ENCODE peak calls at places on chromosomes 7 and 10, in nine cellular contexts. One of them, this sample, is unnamed.
A peak's percentile ranks its signal among the peaks of the same experiment; 100 is the strongest.

GRCh38 chr10:131651674-131652093 is 249.1 kb upstream of the PPP2R2D start:
- DNase-seq in AG09309: no peak
- DNase-seq in adrenal gland: no peak
- DNase-seq in epithelial cell of esophagus: no peak
- DNase-seq in fibroblast of the conjunctiva: no peak
- DNase-seq in anterior cingulate cortex: no peak
- DNase-seq in activated CD4-positive, alpha-beta T cell treated with anti-CD3 and anti-CD28 coated beads, Interleukin-2, amount 50 U/mL, for 48 hours: no peak
- DNase-seq in left colon: no peak
- DNase-seq in H54: no peak
- DNase-seq in this sample: no peak

GRCh38 chr10:99733366-99733765 is 1.3 kb downstream of the CUTC start:
- DNase-seq in AG09309: no peak
- DNase-seq in adrenal gland: no peak
- DNase-seq in epithelial cell of esophagus: peak; percentile 30
- DNase-seq in fibroblast of the conjunctiva: no peak
- DNase-seq in anterior cingulate cortex: no peak
- DNase-seq in activated CD4-positive, alpha-beta T cell treated with anti-CD3 and anti-CD28 coated beads, Interleukin-2, amount 50 U/mL, for 48 hours: no peak
- DNase-seq in left colon: no peak
- DNase-seq in H54: no peak
- DNase-seq in this sample: no peak

GRCh38 chr7:42197391-42197790 is 39.6 kb downstream of the GLI3 start:
- DNase-seq in AG09309: peak; percentile 78
- DNase-seq in adrenal gland: no peak
- DNase-seq in epithelial cell of esophagus: peak; percentile 40
- DNase-seq in fibroblast of the conjunctiva: no peak
- DNase-seq in anterior cingulate cortex: no peak
- DNase-seq in activated CD4-positive, alpha-beta T cell treated with anti-CD3 and anti-CD28 coated beads, Interleukin-2, amount 50 U/mL, for 48 hours: no peak
- DNase-seq in left colon: no peak
- DNase-seq in H54: no peak
- DNase-seq in this sample: no peak

GRCh38 chr10:33455029-33455428 is 120.6 kb upstream of the NRP1 start:
- DNase-seq in AG09309: no peak
- DNase-seq in adrenal gland: no peak
- DNase-seq in epithelial cell of esophagus: no peak
- DNase-seq in fibroblast of the conjunctiva: no peak
- DNase-seq in anterior cingulate cortex: no peak
- DNase-seq in activated CD4-positive, alpha-beta T cell treated with anti-CD3 and anti-CD28 coated beads, Interleukin-2, amount 50 U/mL, for 48 hours: no peak
- DNase-seq in left colon: no peak
- DNase-seq in H54: no peak
- DNase-seq in this sample: no peak

GRCh38 chr7:71824356-71824755 is 587.8 kb downstream of the CALN1 start:
- DNase-seq in AG09309: peak; percentile 0
- DNase-seq in adrenal gland: peak; percentile 60
- DNase-seq in epithelial cell of esophagus: no peak
- DNase-seq in fibroblast of the conjunctiva: peak; percentile 37
- DNase-seq in anterior cingulate cortex: no peak
- DNase-seq in activated CD4-positive, alpha-beta T cell treated with anti-CD3 and anti-CD28 coated beads, Interleukin-2, amount 50 U/mL, for 48 hours: no peak
- DNase-seq in left colon: no peak
- DNase-seq in H54: peak; percentile 23
- DNase-seq in this sample: no peak

GRCh38 chr7:340200-340937 is 50.4 kb downstream of the FOXL3 start:
- DNase-seq in AG09309: no peak
- DNase-seq in adrenal gland: no peak
- DNase-seq in epithelial cell of esophagus: no peak
- DNase-seq in fibroblast of the conjunctiva: no peak
- DNase-seq in anterior cingulate cortex: no peak
- DNase-seq in activated CD4-positive, alpha-beta T cell treated with anti-CD3 and anti-CD28 coated beads, Interleukin-2, amount 50 U/mL, for 48 hours: no peak
- DNase-seq in left colon: no peak
- DNase-seq in H54: no peak
- DNase-seq in this sample: no peak

GRCh38 chr7:39567294-39567693 is 1.1 kb downstream of the YAE1 start:
- DNase-seq in AG09309: no peak
- DNase-seq in adrenal gland: no peak
- DNase-seq in epithelial cell of esophagus: no peak
- DNase-seq in fibroblast of the conjunctiva: no peak
- DNase-seq in anterior cingulate cortex: no peak
- DNase-seq in activated CD4-positive, alpha-beta T cell treated with anti-CD3 and anti-CD28 coated beads, Interleukin-2, amount 50 U/mL, for 48 hours: no peak
- DNase-seq in left colon: no peak
- DNase-seq in H54: no peak
- DNase-seq in this sample: no peak

GRCh38 chr10:71627230-71627939 is 92.2 kb downstream of the C10orf105 start:
- DNase-seq in AG09309: no peak
- DNase-seq in adrenal gland: no peak
- DNase-seq in epithelial cell of esophagus: no peak
- DNase-seq in fibroblast of the conjunctiva: no peak
- DNase-seq in anterior cingulate cortex: no peak
- DNase-seq in activated CD4-positive, alpha-beta T cell treated with anti-CD3 and anti-CD28 coated beads, Interleukin-2, amount 50 U/mL, for 48 hours: no peak
- DNase-seq in left colon: no peak
- DNase-seq in H54: no peak
- DNase-seq in this sample: no peak

GRCh38 chr10:49220031-49220430 is 31.8 kb upstream of the TMEM273 start:
- DNase-seq in AG09309: no peak
- DNase-seq in adrenal gland: no peak
- DNase-seq in epithelial cell of esophagus: no peak
- DNase-seq in fibroblast of the conjunctiva: no peak
- DNase-seq in anterior cingulate cortex: no peak
- DNase-seq in activated CD4-positive, alpha-beta T cell treated with anti-CD3 and anti-CD28 coated beads, Interleukin-2, amount 50 U/mL, for 48 hours: no peak
- DNase-seq in left colon: no peak
- DNase-seq in H54: no peak
- DNase-seq in this sample: no peak

GRCh38 chr10:97069576-97070362 is 116.0 kb downstream of the SLIT1 start:
- DNase-seq in AG09309: no peak
- DNase-seq in adrenal gland: no peak
- DNase-seq in epithelial cell of esophagus: peak; percentile 91
- DNase-seq in fibroblast of the conjunctiva: peak; percentile 20
- DNase-seq in anterior cingulate cortex: no peak
- DNase-seq in activated CD4-positive, alpha-beta T cell treated with anti-CD3 and anti-CD28 coated beads, Interleukin-2, amount 50 U/mL, for 48 hours: peak; percentile 10
- DNase-seq in left colon: no peak
- DNase-seq in H54: no peak
- DNase-seq in this sample: no peak

GRCh38 chr10:3036155-3036554 is 31.2 kb upstream of the PFKP start:
- DNase-seq in AG09309: no peak
- DNase-seq in adrenal gland: no peak
- DNase-seq in epithelial cell of esophagus: no peak
- DNase-seq in fibroblast of the conjunctiva: no peak
- DNase-seq in anterior cingulate cortex: no peak
- DNase-seq in activated CD4-positive, alpha-beta T cell treated with anti-CD3 and anti-CD28 coated beads, Interleukin-2, amount 50 U/mL, for 48 hours: no peak
- DNase-seq in left colon: no peak
- DNase-seq in H54: no peak
- DNase-seq in this sample: peak; percentile 58

GRCh38 chr10:35942052-35942451 is 300.0 kb upstream of the FZD8 start:
- DNase-seq in AG09309: no peak
- DNase-seq in adrenal gland: no peak
- DNase-seq in epithelial cell of esophagus: no peak
- DNase-seq in fibroblast of the conjunctiva: no peak
- DNase-seq in anterior cingulate cortex: no peak
- DNase-seq in activated CD4-positive, alpha-beta T cell treated with anti-CD3 and anti-CD28 coated beads, Interleukin-2, amount 50 U/mL, for 48 hours: no peak
- DNase-seq in left colon: no peak
- DNase-seq in H54: no peak
- DNase-seq in this sample: no peak

GRCh38 chr10:132183046-132183445 is 3.7 kb upstream of the DPYSL4 start:
- DNase-seq in AG09309: no peak
- DNase-seq in adrenal gland: no peak
- DNase-seq in epithelial cell of esophagus: no peak
- DNase-seq in fibroblast of the conjunctiva: no peak
- DNase-seq in anterior cingulate cortex: no peak
- DNase-seq in activated CD4-positive, alpha-beta T cell treated with anti-CD3 and anti-CD28 coated beads, Interleukin-2, amount 50 U/mL, for 48 hours: no peak
- DNase-seq in left colon: peak; percentile 46
- DNase-seq in H54: no peak
- DNase-seq in this sample: no peak

GRCh38 chr10:23314835-23315239 is 29.8 kb downstream of the C10orf67 start:
- DNase-seq in AG09309: peak; percentile 59
- DNase-seq in adrenal gland: peak; percentile 72
- DNase-seq in epithelial cell of esophagus: peak; percentile 87
- DNase-seq in fibroblast of the conjunctiva: peak; percentile 85
- DNase-seq in anterior cingulate cortex: no peak
- DNase-seq in activated CD4-positive, alpha-beta T cell treated with anti-CD3 and anti-CD28 coated beads, Interleukin-2, amount 50 U/mL, for 48 hours: peak; percentile 54
- DNase-seq in left colon: peak; percentile 62
- DNase-seq in H54: no peak
- DNase-seq in this sample: no peak

GRCh38 chr10:125159932-125160855 is at the start of gene CTBP2:
- DNase-seq in AG09309: no peak
- DNase-seq in adrenal gland: peak; percentile 73
- DNase-seq in epithelial cell of esophagus: no peak
- DNase-seq in fibroblast of the conjunctiva: no peak
- DNase-seq in anterior cingulate cortex: peak; percentile 38
- DNase-seq in activated CD4-positive, alpha-beta T cell treated with anti-CD3 and anti-CD28 coated beads, Interleukin-2, amount 50 U/mL, for 48 hours: no peak
- DNase-seq in left colon: peak; percentile 63
- DNase-seq in H54: peak; percentile 33
- DNase-seq in this sample: no peak

GRCh38 chr7:37031571-37032257 is 307.4 kb upstream of the AOAH start:
- DNase-seq in AG09309: peak; percentile 97
- DNase-seq in adrenal gland: peak; percentile 88
- DNase-seq in epithelial cell of esophagus: peak; percentile 100
- DNase-seq in fibroblast of the conjunctiva: peak; percentile 98
- DNase-seq in anterior cingulate cortex: peak; percentile 32
- DNase-seq in activated CD4-positive, alpha-beta T cell treated with anti-CD3 and anti-CD28 coated beads, Interleukin-2, amount 50 U/mL, for 48 hours: peak; percentile 50
- DNase-seq in left colon: peak; percentile 15
- DNase-seq in H54: peak; percentile 96
- DNase-seq in this sample: no peak

GRCh38 chr7:130894146-130895005 is 160.4 kb upstream of the KLF14 start:
- DNase-seq in AG09309: no peak
- DNase-seq in adrenal gland: peak; percentile 93
- DNase-seq in epithelial cell of esophagus: no peak
- DNase-seq in fibroblast of the conjunctiva: no peak
- DNase-seq in anterior cingulate cortex: no peak
- DNase-seq in activated CD4-positive, alpha-beta T cell treated with anti-CD3 and anti-CD28 coated beads, Interleukin-2, amount 50 U/mL, for 48 hours: peak; percentile 49
- DNase-seq in left colon: peak; percentile 53
- DNase-seq in H54: peak; percentile 47
- DNase-seq in this sample: peak; percentile 42

GRCh38 chr10:48910557-48910956 is 29.1 kb downstream of the LRRC18 start:
- DNase-seq in AG09309: no peak
- DNase-seq in adrenal gland: no peak
- DNase-seq in epithelial cell of esophagus: no peak
- DNase-seq in fibroblast of the conjunctiva: no peak
- DNase-seq in anterior cingulate cortex: no peak
- DNase-seq in activated CD4-positive, alpha-beta T cell treated with anti-CD3 and anti-CD28 coated beads, Interleukin-2, amount 50 U/mL, for 48 hours: no peak
- DNase-seq in left colon: no peak
- DNase-seq in H54: no peak
- DNase-seq in this sample: no peak

GRCh38 chr7:130814753-130815152 is 80.7 kb upstream of the KLF14 start:
- DNase-seq in AG09309: peak; percentile 10
- DNase-seq in adrenal gland: no peak
- DNase-seq in epithelial cell of esophagus: peak; percentile 47
- DNase-seq in fibroblast of the conjunctiva: peak; percentile 23
- DNase-seq in anterior cingulate cortex: no peak
- DNase-seq in activated CD4-positive, alpha-beta T cell treated with anti-CD3 and anti-CD28 coated beads, Interleukin-2, amount 50 U/mL, for 48 hours: no peak
- DNase-seq in left colon: no peak
- DNase-seq in H54: peak; percentile 9
- DNase-seq in this sample: no peak

GRCh38 chr10:103042129-103042528 is 124.0 kb downstream of the CNNM2 start:
- DNase-seq in AG09309: no peak
- DNase-seq in adrenal gland: no peak
- DNase-seq in epithelial cell of esophagus: peak; percentile 57
- DNase-seq in fibroblast of the conjunctiva: no peak
- DNase-seq in anterior cingulate cortex: no peak
- DNase-seq in activated CD4-positive, alpha-beta T cell treated with anti-CD3 and anti-CD28 coated beads, Interleukin-2, amount 50 U/mL, for 48 hours: no peak
- DNase-seq in left colon: no peak
- DNase-seq in H54: no peak
- DNase-seq in this sample: no peak

GRCh38 chr7:51023547-51023946 is 240.9 kb upstream of the GRB10 start:
- DNase-seq in AG09309: no peak
- DNase-seq in adrenal gland: no peak
- DNase-seq in epithelial cell of esophagus: no peak
- DNase-seq in fibroblast of the conjunctiva: no peak
- DNase-seq in anterior cingulate cortex: no peak
- DNase-seq in activated CD4-positive, alpha-beta T cell treated with anti-CD3 and anti-CD28 coated beads, Interleukin-2, amount 50 U/mL, for 48 hours: no peak
- DNase-seq in left colon: no peak
- DNase-seq in H54: no peak
- DNase-seq in this sample: no peak

GRCh38 chr10:102347236-102347828 is 48.2 kb upstream of the NFKB2 start:
- DNase-seq in AG09309: no peak
- DNase-seq in adrenal gland: peak; percentile 62
- DNase-seq in epithelial cell of esophagus: peak; percentile 73
- DNase-seq in fibroblast of the conjunctiva: peak; percentile 14
- DNase-seq in anterior cingulate cortex: peak; percentile 4
- DNase-seq in activated CD4-positive, alpha-beta T cell treated with anti-CD3 and anti-CD28 coated beads, Interleukin-2, amount 50 U/mL, for 48 hours: peak; percentile 50
- DNase-seq in left colon: peak; percentile 35
- DNase-seq in H54: no peak
- DNase-seq in this sample: no peak

GRCh38 chr10:119738962-119739361 is 13.1 kb downstream of the INPP5F start:
- DNase-seq in AG09309: no peak
- DNase-seq in adrenal gland: no peak
- DNase-seq in epithelial cell of esophagus: no peak
- DNase-seq in fibroblast of the conjunctiva: no peak
- DNase-seq in anterior cingulate cortex: no peak
- DNase-seq in activated CD4-positive, alpha-beta T cell treated with anti-CD3 and anti-CD28 coated beads, Interleukin-2, amount 50 U/mL, for 48 hours: no peak
- DNase-seq in left colon: no peak
- DNase-seq in H54: no peak
- DNase-seq in this sample: no peak

GRCh38 chr10:31749981-31750850 is 178.4 kb downstream of the ARHGAP12 start:
- DNase-seq in AG09309: no peak
- DNase-seq in adrenal gland: peak; percentile 61
- DNase-seq in epithelial cell of esophagus: no peak
- DNase-seq in fibroblast of the conjunctiva: no peak
- DNase-seq in anterior cingulate cortex: peak; percentile 49
- DNase-seq in activated CD4-positive, alpha-beta T cell treated with anti-CD3 and anti-CD28 coated beads, Interleukin-2, amount 50 U/mL, for 48 hours: no peak
- DNase-seq in left colon: peak; percentile 44
- DNase-seq in H54: no peak
- DNase-seq in this sample: no peak

GRCh38 chr10:119677904-119678755 is 26.9 kb downstream of the BAG3 start:
- DNase-seq in AG09309: no peak
- DNase-seq in adrenal gland: no peak
- DNase-seq in epithelial cell of esophagus: no peak
- DNase-seq in fibroblast of the conjunctiva: no peak
- DNase-seq in anterior cingulate cortex: no peak
- DNase-seq in activated CD4-positive, alpha-beta T cell treated with anti-CD3 and anti-CD28 coated beads, Interleukin-2, amount 50 U/mL, for 48 hours: no peak
- DNase-seq in left colon: no peak
- DNase-seq in H54: no peak
- DNase-seq in this sample: no peak

GRCh38 chr10:693506-693905 is 4.0 kb upstream of the DIP2C start:
- DNase-seq in AG09309: no peak
- DNase-seq in adrenal gland: no peak
- DNase-seq in epithelial cell of esophagus: peak; percentile 39
- DNase-seq in fibroblast of the conjunctiva: no peak
- DNase-seq in anterior cingulate cortex: no peak
- DNase-seq in activated CD4-positive, alpha-beta T cell treated with anti-CD3 and anti-CD28 coated beads, Interleukin-2, amount 50 U/mL, for 48 hours: no peak
- DNase-seq in left colon: no peak
- DNase-seq in H54: peak; percentile 29
- DNase-seq in this sample: no peak

GRCh38 chr10:102773320-102773719 is 29.6 kb downstream of the WBP1L start:
- DNase-seq in AG09309: no peak
- DNase-seq in adrenal gland: no peak
- DNase-seq in epithelial cell of esophagus: no peak
- DNase-seq in fibroblast of the conjunctiva: no peak
- DNase-seq in anterior cingulate cortex: no peak
- DNase-seq in activated CD4-positive, alpha-beta T cell treated with anti-CD3 and anti-CD28 coated beads, Interleukin-2, amount 50 U/mL, for 48 hours: no peak
- DNase-seq in left colon: no peak
- DNase-seq in H54: no peak
- DNase-seq in this sample: no peak

GRCh38 chr10:133165556-133166503 is 5.8 kb downstream of the KNDC1 start:
- DNase-seq in AG09309: no peak
- DNase-seq in adrenal gland: no peak
- DNase-seq in epithelial cell of esophagus: no peak
- DNase-seq in fibroblast of the conjunctiva: no peak
- DNase-seq in anterior cingulate cortex: no peak
- DNase-seq in activated CD4-positive, alpha-beta T cell treated with anti-CD3 and anti-CD28 coated beads, Interleukin-2, amount 50 U/mL, for 48 hours: no peak
- DNase-seq in left colon: no peak
- DNase-seq in H54: no peak
- DNase-seq in this sample: no peak

GRCh38 chr7:12107841-12108249 is 103.2 kb upstream of the TMEM106B start:
- DNase-seq in AG09309: peak; percentile 13
- DNase-seq in adrenal gland: no peak
- DNase-seq in epithelial cell of esophagus: no peak
- DNase-seq in fibroblast of the conjunctiva: no peak
- DNase-seq in anterior cingulate cortex: no peak
- DNase-seq in activated CD4-positive, alpha-beta T cell treated with anti-CD3 and anti-CD28 coated beads, Interleukin-2, amount 50 U/mL, for 48 hours: no peak
- DNase-seq in left colon: no peak
- DNase-seq in H54: no peak
- DNase-seq in this sample: no peak

GRCh38 chr10:7410800-7411670 is at the start of gene SFMBT2:
- DNase-seq in AG09309: peak; percentile 3
- DNase-seq in adrenal gland: peak; percentile 68
- DNase-seq in epithelial cell of esophagus: peak; percentile 49
- DNase-seq in fibroblast of the conjunctiva: peak; percentile 33
- DNase-seq in anterior cingulate cortex: peak; percentile 61
- DNase-seq in activated CD4-positive, alpha-beta T cell treated with anti-CD3 and anti-CD28 coated beads, Interleukin-2, amount 50 U/mL, for 48 hours: peak; percentile 68
- DNase-seq in left colon: peak; percentile 49
- DNase-seq in H54: peak; percentile 57
- DNase-seq in this sample: peak; percentile 59

GRCh38 chr10:49508249-49508648 is 30.7 kb downstream of the ERCC6 start:
- DNase-seq in AG09309: no peak
- DNase-seq in adrenal gland: no peak
- DNase-seq in epithelial cell of esophagus: no peak
- DNase-seq in fibroblast of the conjunctiva: no peak
- DNase-seq in anterior cingulate cortex: no peak
- DNase-seq in activated CD4-positive, alpha-beta T cell treated with anti-CD3 and anti-CD28 coated beads, Interleukin-2, amount 50 U/mL, for 48 hours: no peak
- DNase-seq in left colon: no peak
- DNase-seq in H54: no peak
- DNase-seq in this sample: no peak